ENCODE peak calls at places on chromosomes 12 and 14, in five cellular contexts. One of them, this sample, is unnamed.
A peak's percentile ranks its signal among the peaks of the same experiment; 100 is the strongest.

GRCh38 chr12:127893875-127894635 is 372.9 kb upstream of the TMEM132C start:
- DNase-seq in body of pancreas: no peak
- DNase-seq in DND-41: peak; percentile 4
- DNase-seq in aorta: no peak
- DNase-seq in fibroblast of lung: no peak
- DNase-seq in this sample: no peak

GRCh38 chr12:2092890-2093289 is 40.1 kb downstream of the CACNA1C start:
- DNase-seq in body of pancreas: no peak
- DNase-seq in DND-41: no peak
- DNase-seq in aorta: peak; percentile 82
- DNase-seq in fibroblast of lung: peak; percentile 64
- DNase-seq in this sample: no peak

GRCh38 chr12:33531261-33531660 is 91.6 kb upstream of the SYT10 start:
- DNase-seq in body of pancreas: no peak
- DNase-seq in DND-41: no peak
- DNase-seq in aorta: no peak
- DNase-seq in fibroblast of lung: no peak
- DNase-seq in this sample: no peak

GRCh38 chr12:663293-663871 is at the start of gene NINJ2:
- DNase-seq in body of pancreas: no peak
- DNase-seq in DND-41: peak; percentile 34
- DNase-seq in aorta: no peak
- DNase-seq in fibroblast of lung: no peak
- DNase-seq in this sample: no peak

GRCh38 chr12:95836185-95836609 is 22.6 kb upstream of the SNRPF start:
- DNase-seq in body of pancreas: no peak
- DNase-seq in DND-41: no peak
- DNase-seq in aorta: no peak
- DNase-seq in fibroblast of lung: peak; percentile 86
- DNase-seq in this sample: no peak

GRCh38 chr12:94265521-94265920 is 117.1 kb downstream of the PLXNC1 start:
- DNase-seq in body of pancreas: no peak
- DNase-seq in DND-41: no peak
- DNase-seq in aorta: no peak
- DNase-seq in fibroblast of lung: no peak
- DNase-seq in this sample: no peak

GRCh38 chr12:120928864-120929652 is 24.9 kb upstream of the SPPL3 start:
- DNase-seq in body of pancreas: peak; percentile 74
- DNase-seq in DND-41: no peak
- DNase-seq in aorta: no peak
- DNase-seq in fibroblast of lung: no peak
- DNase-seq in this sample: peak; percentile 81

GRCh38 chr14:48983355-48983888 is 602.8 kb downstream of the RPS29 start:
- DNase-seq in body of pancreas: no peak
- DNase-seq in DND-41: no peak
- DNase-seq in aorta: no peak
- DNase-seq in fibroblast of lung: no peak
- DNase-seq in this sample: no peak

GRCh38 chr14:59349154-59349772 is 115.9 kb downstream of the GPR135 start:
- DNase-seq in body of pancreas: no peak
- DNase-seq in DND-41: no peak
- DNase-seq in aorta: no peak
- DNase-seq in fibroblast of lung: no peak
- DNase-seq in this sample: no peak

GRCh38 chr12:70822431-70822830 is 98.1 kb downstream of the PTPRR start:
- DNase-seq in body of pancreas: no peak
- DNase-seq in DND-41: no peak
- DNase-seq in aorta: no peak
- DNase-seq in fibroblast of lung: no peak
- DNase-seq in this sample: no peak

GRCh38 chr14:21104448-21105060 is 3.7 kb downstream of the TMEM253 start:
- DNase-seq in body of pancreas: peak; percentile 77
- DNase-seq in DND-41: peak; percentile 78
- DNase-seq in aorta: peak; percentile 84
- DNase-seq in fibroblast of lung: peak; percentile 76
- DNase-seq in this sample: peak; percentile 91

GRCh38 chr14:89720741-89721315 is 233.7 kb downstream of the EFCAB11 start:
- DNase-seq in body of pancreas: peak; percentile 13
- DNase-seq in DND-41: peak; percentile 94
- DNase-seq in aorta: peak; percentile 66
- DNase-seq in fibroblast of lung: peak; percentile 5
- DNase-seq in this sample: no peak

GRCh38 chr12:124517260-124518050 is 50.0 kb downstream of the NCOR2 start:
- DNase-seq in body of pancreas: peak; percentile 87
- DNase-seq in DND-41: no peak
- DNase-seq in aorta: peak; percentile 87
- DNase-seq in fibroblast of lung: peak; percentile 58
- DNase-seq in this sample: peak; percentile 90

GRCh38 chr12:67772276-67773169 is 124.0 kb downstream of the DYRK2 start:
- DNase-seq in body of pancreas: no peak
- DNase-seq in DND-41: no peak
- DNase-seq in aorta: no peak
- DNase-seq in fibroblast of lung: peak; percentile 81
- DNase-seq in this sample: no peak

GRCh38 chr14:61479746-61480502 is 158.5 kb downstream of the PRKCH start:
- DNase-seq in body of pancreas: no peak
- DNase-seq in DND-41: no peak
- DNase-seq in aorta: no peak
- DNase-seq in fibroblast of lung: peak; percentile 77
- DNase-seq in this sample: no peak

GRCh38 chr14:61483477-61483876 is 162.1 kb downstream of the PRKCH start:
- DNase-seq in body of pancreas: no peak
- DNase-seq in DND-41: no peak
- DNase-seq in aorta: no peak
- DNase-seq in fibroblast of lung: no peak
- DNase-seq in this sample: no peak

GRCh38 chr14:61478971-61479473 is 157.6 kb downstream of the PRKCH start:
- DNase-seq in body of pancreas: no peak
- DNase-seq in DND-41: no peak
- DNase-seq in aorta: no peak
- DNase-seq in fibroblast of lung: no peak
- DNase-seq in this sample: no peak

GRCh38 chr14:61482348-61483206 is 161.2 kb downstream of the PRKCH start:
- DNase-seq in body of pancreas: no peak
- DNase-seq in DND-41: no peak
- DNase-seq in aorta: no peak
- DNase-seq in fibroblast of lung: no peak
- DNase-seq in this sample: no peak

GRCh38 chr14:61480704-61481285 is 159.4 kb downstream of the PRKCH start:
- DNase-seq in body of pancreas: no peak
- DNase-seq in DND-41: no peak
- DNase-seq in aorta: no peak
- DNase-seq in fibroblast of lung: no peak
- DNase-seq in this sample: no peak
- H3K27ac ChIP-seq in body of pancreas: no peak overlapping the region
- H3K27ac ChIP-seq in DND-41: peak overlapping the region; percentile 28
- H3K27ac ChIP-seq in aorta: no peak overlapping the region
- H3K27ac ChIP-seq in fibroblast of lung: no peak overlapping the region
- H3K27ac ChIP-seq in this sample: no peak overlapping the region

DNA sequence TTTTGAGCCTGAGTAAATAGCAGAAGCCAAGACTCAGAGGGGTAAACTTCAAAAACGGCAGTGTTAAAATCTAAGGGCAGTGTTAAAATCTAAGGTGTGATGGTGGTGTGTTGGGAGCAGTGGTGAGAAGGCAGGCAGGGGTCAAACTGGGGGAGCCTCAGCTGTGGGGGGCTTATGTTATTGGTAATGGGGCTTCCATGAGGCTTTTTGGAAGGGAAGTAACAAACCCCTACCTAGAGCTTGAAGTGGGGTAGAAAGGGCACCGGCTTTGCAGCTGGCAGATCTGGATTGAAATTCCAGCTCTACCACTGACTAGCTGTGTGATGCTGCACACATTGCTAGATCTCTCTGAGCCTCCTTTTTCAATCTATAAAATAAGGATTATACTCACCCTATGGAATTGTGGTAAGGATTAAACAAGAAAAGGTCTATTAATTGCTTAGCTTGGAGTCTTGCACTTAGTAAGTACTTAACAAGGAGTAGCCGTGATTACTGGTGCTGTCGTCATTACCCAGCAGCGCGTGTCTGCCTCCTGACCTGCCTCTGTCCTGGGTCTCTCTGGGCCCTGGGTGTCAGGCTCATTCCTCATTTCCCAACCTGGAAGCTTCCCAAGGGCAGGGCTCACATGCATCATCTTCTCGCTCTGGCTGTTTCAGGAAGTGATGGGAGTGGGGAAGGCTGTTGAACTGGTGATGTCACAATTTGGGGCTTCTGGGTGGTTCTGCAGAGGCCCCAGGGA is 18.5 kb upstream of the KRT80 start:
- DNase-seq in body of pancreas: no peak
- DNase-seq in DND-41: no peak
- DNase-seq in aorta: no peak
- DNase-seq in fibroblast of lung: peak; percentile 82
- DNase-seq in this sample: peak; percentile 83
- H3K4me1 ChIP-seq in body of pancreas: peaks cover 65% of the 10 kb centered on the region
- H3K4me1 ChIP-seq in DND-41: no peaks in the 10 kb centered on the region
- H3K4me1 ChIP-seq in aorta: no peaks in the 10 kb centered on the region
- H3K4me1 ChIP-seq in fibroblast of lung: peaks cover 3% of the 10 kb centered on the region
- H3K4me1 ChIP-seq in this sample: peaks cover 6% of the 10 kb centered on the region

GRCh38 chr14:24051162-24051788 is 534 bp upstream of the CARMIL3 start:
- DNase-seq in body of pancreas: no peak
- DNase-seq in DND-41: no peak
- DNase-seq in aorta: no peak
- DNase-seq in fibroblast of lung: no peak
- DNase-seq in this sample: peak; percentile 80
- H3K4me3 ChIP-seq in body of pancreas: peak overlapping the region; percentile 25
- H3K4me3 ChIP-seq in DND-41: peak overlapping the region; percentile 34
- H3K4me3 ChIP-seq in aorta: no peak overlapping the region
- H3K4me3 ChIP-seq in fibroblast of lung: peak overlapping the region; percentile 59
- H3K4me3 ChIP-seq in this sample: peak overlapping the region; percentile 71

GRCh38 chr12:3727354-3727753 is 25.6 kb downstream of the CRACR2A start:
- DNase-seq in body of pancreas: no peak
- DNase-seq in DND-41: no peak
- DNase-seq in aorta: no peak
- DNase-seq in fibroblast of lung: no peak
- DNase-seq in this sample: no peak

GRCh38 chr12:3728686-3729085 is 24.2 kb downstream of the CRACR2A start:
- DNase-seq in body of pancreas: no peak
- DNase-seq in DND-41: peak; percentile 65
- DNase-seq in aorta: no peak
- DNase-seq in fibroblast of lung: no peak
- DNase-seq in this sample: no peak

GRCh38 chr12:3730111-3730510 is 22.8 kb downstream of the CRACR2A start:
- DNase-seq in body of pancreas: no peak
- DNase-seq in DND-41: no peak
- DNase-seq in aorta: no peak
- DNase-seq in fibroblast of lung: no peak
- DNase-seq in this sample: no peak

GRCh38 chr12:3726455-3726854 is 26.5 kb downstream of the CRACR2A start:
- DNase-seq in body of pancreas: no peak
- DNase-seq in DND-41: no peak
- DNase-seq in aorta: no peak
- DNase-seq in fibroblast of lung: no peak
- DNase-seq in this sample: no peak

GRCh38 chr12:3727877-3728632 is 24.9 kb downstream of the CRACR2A start:
- DNase-seq in body of pancreas: no peak
- DNase-seq in DND-41: peak; percentile 87
- DNase-seq in aorta: no peak
- DNase-seq in fibroblast of lung: peak; percentile 48
- DNase-seq in this sample: no peak
- H3K27ac ChIP-seq in body of pancreas: no peak overlapping the region
- H3K27ac ChIP-seq in DND-41: peak overlapping the region; percentile 89
- H3K27ac ChIP-seq in aorta: no peak overlapping the region
- H3K27ac ChIP-seq in fibroblast of lung: no peak overlapping the region
- H3K27ac ChIP-seq in this sample: no peak overlapping the region

GRCh38 chr14:54691525-54692260 is 124.8 kb downstream of the SAMD4A start:
- DNase-seq in body of pancreas: peak; percentile 74
- DNase-seq in DND-41: peak; percentile 53
- DNase-seq in aorta: peak; percentile 86
- DNase-seq in fibroblast of lung: peak; percentile 58
- DNase-seq in this sample: peak; percentile 88
- H3K4me1 ChIP-seq in body of pancreas: peaks cover 9% of the 10 kb centered on the region
- H3K4me1 ChIP-seq in DND-41: no peaks in the 10 kb centered on the region
- H3K4me1 ChIP-seq in aorta: peaks cover 8% of the 10 kb centered on the region
- H3K4me1 ChIP-seq in fibroblast of lung: peaks cover 15% of the 10 kb centered on the region
- H3K4me1 ChIP-seq in this sample: peaks cover 6% of the 10 kb centered on the region

GRCh38 chr12:7935773-7936581 is at the start of gene SLC2A3:
- DNase-seq in body of pancreas: no peak
- DNase-seq in DND-41: peak; percentile 89
- DNase-seq in aorta: peak; percentile 56
- DNase-seq in fibroblast of lung: peak; percentile 91
- DNase-seq in this sample: no peak
- H3K4me3 ChIP-seq in body of pancreas: peak within 1 kb of the TSS; percentile 8
- H3K4me3 ChIP-seq in DND-41: peak within 1 kb of the TSS; percentile 71
- H3K4me3 ChIP-seq in aorta: peak within 1 kb of the TSS; percentile 79
- H3K4me3 ChIP-seq in fibroblast of lung: peak within 1 kb of the TSS; percentile 85
- H3K4me3 ChIP-seq in this sample: peak within 1 kb of the TSS; percentile 84

DNA sequence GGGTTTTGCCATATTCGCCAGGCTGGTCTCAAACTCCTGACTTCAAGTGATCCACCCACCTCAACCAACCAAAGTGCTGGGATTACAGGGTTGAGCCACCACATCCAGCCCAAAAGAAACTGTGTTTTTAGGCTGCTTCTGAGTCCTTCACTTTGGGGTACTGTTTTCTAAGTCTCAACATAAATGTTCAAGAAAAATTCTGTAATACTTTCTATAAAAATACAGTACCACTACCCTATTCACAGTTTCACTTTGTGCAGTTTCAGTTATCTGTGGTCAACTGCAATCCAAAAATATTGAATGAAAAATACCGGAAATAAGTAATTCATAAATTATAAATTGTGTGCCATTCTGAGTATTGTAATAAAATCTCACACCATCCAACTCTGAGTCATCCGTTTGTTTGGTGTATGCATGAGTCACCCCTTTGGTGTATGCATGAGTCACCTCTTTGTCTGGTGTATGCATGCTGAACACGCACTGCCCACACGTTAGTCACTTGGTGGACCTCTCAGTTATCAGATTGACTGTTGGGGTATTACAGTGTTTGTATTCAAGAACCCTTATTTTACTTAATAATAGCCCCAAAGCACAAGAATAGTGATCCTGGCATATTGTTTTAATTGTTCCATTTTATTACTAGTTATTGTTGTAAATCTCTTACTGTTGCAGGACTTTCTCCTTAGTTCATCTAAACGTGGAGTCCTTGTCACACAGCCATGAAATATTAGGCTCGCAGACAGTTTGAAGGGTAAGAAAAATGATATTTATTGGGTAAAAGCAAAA is 190.2 kb downstream of the FSCB start:
- DNase-seq in body of pancreas: no peak
- DNase-seq in DND-41: no peak
- DNase-seq in aorta: no peak
- DNase-seq in fibroblast of lung: peak; percentile 98
- DNase-seq in this sample: no peak
- H3K27ac ChIP-seq in body of pancreas: no peak overlapping the region
- H3K27ac ChIP-seq in DND-41: no peak overlapping the region
- H3K27ac ChIP-seq in aorta: no peak overlapping the region
- H3K27ac ChIP-seq in fibroblast of lung: no peak overlapping the region
- H3K27ac ChIP-seq in this sample: no peak overlapping the region

GRCh38 chr12:47819544-47819901 is 180 bp downstream of the HDAC7 start:
- DNase-seq in body of pancreas: no peak
- DNase-seq in DND-41: no peak
- DNase-seq in aorta: no peak
- DNase-seq in fibroblast of lung: no peak
- DNase-seq in this sample: no peak
- H3K4me1 ChIP-seq in body of pancreas: peaks cover 44% of the 10 kb centered on the region
- H3K4me1 ChIP-seq in DND-41: peaks cover 46% of the 10 kb centered on the region
- H3K4me1 ChIP-seq in aorta: peaks cover 6% of the 10 kb centered on the region
- H3K4me1 ChIP-seq in fibroblast of lung: peaks cover 41% of the 10 kb centered on the region
- H3K4me1 ChIP-seq in this sample: peaks cover 60% of the 10 kb centered on the region